ENCODE peak calls at places on chromosomes 1 and 21, in seven cellular contexts. X, E, O, F, N, Q and Y are unnamed samples. For H3K4me1, the result is how much of the 10 kb centered on the place peaks cover.

GRCh38 chr1:195618287-195618686 is 990.0 kb downstream of the KCNT2 start:
- DNase-seq in F (no peak), O (no peak), E (no peak), Q (no peak), N (no peak), X (no peak), Y (no peak)

GRCh38 chr1:151553659-151554058 is 13.6 kb downstream of the TUFT1 start:
- DNase-seq in N (peak), F (no peak), E (peak), Q (no peak), X (peak), O (peak), Y (peak)

GRCh38 chr1:202143768-202144509 is 598 bp downstream of the ARL8A start:
- DNase-seq in X (no peak), Q (peak), F (no peak), O (no peak), N (peak), E (no peak), Y (peak)

GRCh38 chr1:222171005-222171404 is 376.9 kb downstream of the HHIPL2 start:
- DNase-seq in N (peak), F (peak), Q (peak), O (peak), X (peak), E (peak), Y (peak)

GRCh38 chr1:79193211-79194079 is 186.9 kb upstream of the ADGRL4 start:
- DNase-seq in F (peak), X (peak), N (peak), Q (peak), O (peak), E (peak), Y (peak)

GRCh38 chr1:231584117-231584516 is 42.5 kb upstream of the DISC1 start:
- DNase-seq in Q (no peak), N (peak), E (peak), O (peak), F (peak), X (peak), Y (peak)

GRCh38 chr1:44926311-44926781 is 60.0 kb downstream of the EIF2B3 start:
- DNase-seq in E (peak), X (no peak), Q (no peak), F (no peak), O (peak), N (peak), Y (peak)

GRCh38 chr1:149986486-149987296 is 23.8 kb downstream of the OTUD7B start:
- DNase-seq in E (peak), X (peak), O (peak), N (peak), F (no peak), Q (peak), Y (peak)

GRCh38 chr1:38561110-38561509 is 298.5 kb downstream of the RRAGC start:
- DNase-seq in F (no peak), N (no peak), Q (no peak), O (no peak), X (no peak), E (no peak), Y (no peak)

GRCh38 chr1:38561699-38562098 is 297.9 kb downstream of the RRAGC start:
- DNase-seq in F (no peak), Q (no peak), X (no peak), N (no peak), E (no peak), O (no peak), Y (no peak)

GRCh38 chr1:38558476-38559179 is 300.9 kb downstream of the RRAGC start:
- DNase-seq in X (no peak), O (no peak), N (no peak), Q (peak), E (no peak), F (no peak), Y (no peak)

GRCh38 chr1:38558055-38558454 is 301.5 kb downstream of the RRAGC start:
- DNase-seq in F (no peak), N (no peak), X (no peak), O (no peak), Q (peak), E (no peak), Y (no peak)

GRCh38 chr1:38559180-38559874 is 300.2 kb downstream of the RRAGC start:
- DNase-seq in E (no peak), N (no peak), X (no peak), O (no peak), F (no peak), Q (no peak), Y (peak)
- H3K27ac ChIP-seq in E (no peak), N (no peak), X (no peak), O (no peak), F (no peak), Q (no peak), Y (no peak)

GRCh38 chr21:38790038-38790437 is 15.7 kb upstream of the ETS2 start:
- DNase-seq in E (no peak), N (no peak), F (no peak), O (no peak), Q (no peak), X (no peak), Y (no peak)
- H3K4me1 ChIP-seq in E (under half), N (under half), F (under half), O (under half), Q (under half), X (under half), Y (under half)

DNA sequence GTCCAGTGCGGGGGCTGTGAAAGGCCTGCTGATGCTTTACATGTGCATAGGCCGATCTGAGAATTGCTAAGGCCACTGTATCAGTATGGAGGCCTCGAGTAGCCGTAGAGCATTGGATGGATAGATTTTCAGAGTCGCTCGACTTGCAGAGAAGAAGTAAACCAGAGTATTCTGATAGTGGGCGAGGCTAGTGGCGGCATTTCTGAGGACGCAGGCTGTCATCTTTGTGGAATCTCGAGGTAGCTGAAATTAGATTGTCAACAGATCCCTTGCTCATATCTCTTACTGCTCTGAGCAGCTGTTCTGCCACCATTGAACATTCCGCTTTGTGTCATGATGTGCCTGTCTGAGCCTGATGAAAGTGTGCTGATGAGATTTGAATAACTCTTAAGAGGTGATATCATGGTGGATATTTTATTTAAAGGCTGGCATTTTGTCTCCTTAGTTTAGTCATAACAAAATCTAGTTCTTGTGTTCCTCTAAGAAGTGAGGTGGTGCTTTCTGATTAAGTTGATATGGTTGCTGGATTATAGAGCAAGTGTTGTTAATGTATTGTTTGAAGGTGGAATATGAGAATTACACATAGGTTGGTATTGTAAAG is 1.5 kb downstream of the KIF1B start:
- DNase-seq in Q (no peak), F (no peak), N (no peak), O (no peak), E (no peak), X (no peak), Y (no peak)
- H3K9ac ChIP-seq in Q (peak), F (peak), N (peak), O (peak), E (peak), X (peak), Y (peak)

GRCh38 chr1:158331431-158331830 is at the start of gene CD1B:
- DNase-seq in Q (no peak), X (no peak), O (no peak), E (no peak), F (no peak), N (no peak), Y (no peak)
- H3K27ac ChIP-seq in Q (no peak), X (no peak), O (no peak), E (no peak), F (no peak), N (no peak), Y (no peak)

GRCh38 chr1:1760345-1760650 is 18.0 kb downstream of the NADK start:
- DNase-seq in Q (no peak), O (no peak), X (no peak), F (no peak), N (no peak), E (no peak), Y (no peak)

GRCh38 chr1:1760715-1761114 is 17.6 kb downstream of the NADK start:
- DNase-seq in F (no peak), N (no peak), Q (no peak), O (no peak), E (no peak), X (no peak), Y (no peak)

GRCh38 chr1:1758692-1759455 is 19.4 kb downstream of the NADK start:
- DNase-seq in N (no peak), O (no peak), X (peak), F (peak), Q (no peak), E (no peak), Y (no peak)

GRCh38 chr1:1758059-1758621 is 20.1 kb downstream of the NADK start:
- DNase-seq in O (no peak), Q (no peak), E (no peak), N (no peak), F (no peak), X (no peak), Y (no peak)

GRCh38 chr1:1759456-1760344 is 18.6 kb downstream of the NADK start:
- DNase-seq in N (no peak), Q (no peak), E (no peak), F (no peak), O (no peak), X (no peak), Y (no peak)
- H3K4me1 ChIP-seq in N (under half), Q (under half), E (under half), F (under half), O (under half), X (under half), Y (under half)

DNA sequence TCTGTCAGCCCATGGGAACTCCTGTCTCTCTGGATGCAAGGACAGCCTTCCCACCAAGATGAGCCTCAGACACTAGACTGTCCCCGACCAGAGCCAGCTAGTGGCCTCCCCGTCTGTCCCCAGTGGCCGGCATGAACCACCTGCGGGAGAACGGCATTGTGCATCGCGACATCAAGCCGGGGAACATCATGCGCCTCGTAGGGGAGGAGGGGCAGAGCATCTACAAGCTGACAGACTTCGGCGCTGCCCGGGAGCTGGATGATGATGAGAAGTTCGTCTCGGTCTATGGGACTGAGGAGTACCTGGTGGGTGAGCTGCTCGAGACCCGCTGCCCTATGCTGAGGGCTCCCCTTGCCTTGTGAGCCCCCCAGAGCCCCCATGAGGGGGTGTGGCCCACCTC is 5.8 kb downstream of the IKBKE start:
- DNase-seq in X (no peak), Q (no peak), N (no peak), F (no peak), O (no peak), E (no peak), Y (no peak)
- H3K9ac ChIP-seq in X (no peak), Q (no peak), N (no peak), F (no peak), O (no peak), E (no peak), Y (no peak)

DNA sequence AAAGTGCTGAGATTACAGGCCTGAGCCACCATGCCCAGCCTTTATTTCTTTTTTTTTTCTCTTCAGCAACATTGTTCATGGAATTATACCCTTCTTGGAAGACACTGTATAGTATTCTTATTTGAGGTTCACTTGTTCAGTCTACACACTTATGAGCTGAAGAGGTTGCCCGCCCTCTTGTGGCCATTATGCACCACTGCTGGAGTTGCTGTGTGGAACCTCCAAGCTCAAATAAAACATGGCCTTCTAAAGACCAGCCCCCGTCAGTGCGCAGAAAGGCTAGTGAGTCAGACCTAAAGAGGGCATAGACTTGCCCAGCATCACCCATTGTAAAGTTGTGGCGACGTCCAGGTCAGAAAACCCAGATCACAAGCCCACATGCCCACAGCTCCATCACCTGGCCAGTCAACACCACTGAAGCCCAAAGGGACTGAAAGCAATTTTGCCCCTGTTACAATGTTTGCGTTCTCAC is 20.4 kb downstream of the LURAP1 start:
- DNase-seq in X (peak), F (peak), N (peak), E (peak), Q (peak), O (peak), Y (peak)
- H3K27ac ChIP-seq in X (no peak), F (peak), N (no peak), E (no peak), Q (no peak), O (no peak), Y (no peak)

DNA sequence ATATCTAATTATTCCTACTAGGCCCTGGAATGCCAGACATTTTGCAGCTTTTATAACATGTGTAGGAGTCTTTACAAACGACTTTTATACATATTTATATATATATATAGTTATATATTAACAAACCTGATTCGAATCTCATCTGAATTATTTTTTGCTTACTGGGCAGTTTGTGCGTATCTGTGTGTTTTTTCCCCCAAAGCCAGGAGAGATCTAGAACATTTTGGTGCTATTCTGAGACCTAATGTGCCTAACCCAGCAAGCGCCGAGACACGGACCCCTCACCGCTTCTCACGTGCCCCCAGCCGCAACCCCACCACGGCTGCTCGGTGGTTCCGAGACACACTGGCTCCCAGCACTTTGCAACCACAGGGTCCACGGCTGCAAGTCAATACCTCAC is 54.8 kb downstream of the CASZ1 start:
- DNase-seq in F (no peak), X (no peak), O (no peak), E (no peak), Q (no peak), N (no peak), Y (no peak)
- H3K4me1 ChIP-seq in F (under half), X (under half), O (under half), E (under half), Q (under half), N (under half), Y (under half)

GRCh38 chr21:42747267-42747701 is 93.9 kb downstream of the PDE9A start:
- DNase-seq in Q (peak), F (no peak), E (no peak), N (no peak), O (no peak), X (no peak), Y (no peak)
- H3K9ac ChIP-seq in Q (no peak), F (no peak), E (no peak), N (no peak), O (no peak), X (no peak), Y (no peak)

DNA sequence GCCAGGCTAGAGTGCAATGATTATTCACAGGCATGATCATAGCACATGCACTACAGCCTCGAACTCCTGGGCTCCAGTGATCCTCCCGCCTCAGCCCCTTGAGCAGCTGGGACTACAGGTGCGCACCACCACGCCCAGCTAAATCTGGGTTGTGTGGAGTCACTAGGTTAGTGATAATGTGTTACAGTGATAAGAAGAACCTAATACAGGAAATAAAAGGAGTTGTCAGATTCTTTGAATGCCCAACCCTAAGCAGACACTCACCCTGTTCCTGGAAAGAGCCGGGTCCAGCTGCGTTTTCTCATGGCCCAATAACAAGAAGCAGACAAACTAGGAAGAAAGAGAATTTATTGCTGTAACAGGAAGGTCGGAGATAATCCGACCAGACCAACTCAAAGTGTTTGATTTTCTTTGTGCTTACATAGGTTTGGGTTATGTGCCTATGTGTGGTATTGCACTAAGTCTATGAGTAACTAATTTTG is 8.8 kb downstream of the IFNGR2 start:
- DNase-seq in Q (no peak), O (no peak), E (no peak), F (no peak), N (no peak), X (no peak), Y (no peak)
- H3K27ac ChIP-seq in Q (no peak), O (no peak), E (no peak), F (no peak), N (no peak), X (no peak), Y (no peak)